ENCODE peak calls at places on chromosomes 4 and X, in four cellular contexts. G is upper lobe of right lung, U is NCI-H1105 treated with DMSO at 0.1 percent for 48 hours, T is choroid plexus epithelial cell. H is an unnamed sample.

GRCh38 chrX:54825716-54826428 is 18.3 kb downstream of the MAGED2 start:
- DNase-seq in G (no peak), U (no peak), T (no peak), H (no peak)

GRCh38 chr4:52868138-52868537 is 6.0 kb downstream of the RASL11B start:
- DNase-seq in G (peak; percentile 63), U (no peak), T (peak; percentile 22), H (peak; percentile 84)

GRCh38 chr4:53098681-53099121 is 236.6 kb downstream of the RASL11B start:
- DNase-seq in G (no peak), U (no peak), T (peak; percentile 63), H (no peak)

GRCh38 chrX:14712096-14712495 is 160.8 kb downstream of the FANCB start:
- DNase-seq in G (no peak), U (no peak), T (peak; percentile 28), H (no peak)

GRCh38 chrX:135086197-135086854 is 34.0 kb downstream of the ETDB start:
- DNase-seq in G (no peak), U (peak; percentile 48), T (peak; percentile 77), H (peak; percentile 6)

GRCh38 chr4:5373327-5373726 is 322.0 kb downstream of the STK32B start:
- DNase-seq in G (no peak), U (no peak), T (no peak), H (no peak)

GRCh38 chrX:66635360-66635759 is 3.5 kb downstream of the EDA2R start:
- DNase-seq in G (no peak), U (no peak), T (peak; percentile 86), H (peak; percentile 11)

GRCh38 chr4:91914176-91914804 is 389.5 kb upstream of the GRID2 start:
- DNase-seq in G (no peak), U (no peak), T (no peak), H (no peak)

GRCh38 chr4:71259305-71259704 is 79.5 kb upstream of the SLC4A4 start:
- DNase-seq in G (no peak), U (no peak), T (no peak), H (no peak)

GRCh38 chrX:103688949-103689348 is 2.5 kb upstream of the MORF4L2 start:
- DNase-seq in G (no peak), U (peak; percentile 49), T (peak; percentile 58), H (no peak)

GRCh38 chrX:53284684-53285447 is 3.5 kb upstream of the IQSEC2 start:
- DNase-seq in G (peak; percentile 74), U (peak; percentile 13), T (peak; percentile 43), H (peak; percentile 48)

GRCh38 chrX:95911062-95911461 is 773.6 kb upstream of the DIAPH2 start:
- DNase-seq in G (no peak), U (no peak), T (no peak), H (no peak)

GRCh38 chrX:19682712-19683331 is 167.5 kb upstream of the MAP3K15 start:
- DNase-seq in G (peak; percentile 61), U (no peak), T (peak; percentile 96), H (peak; percentile 42)

GRCh38 chr4:165986956-165987698 is 114.1 kb downstream of the TLL1 start:
- DNase-seq in G (no peak), U (no peak), T (no peak), H (no peak)

GRCh38 chrX:132204629-132205028 is 14.6 kb downstream of the RAP2C start:
- DNase-seq in G (no peak), U (no peak), T (no peak), H (no peak)

GRCh38 chr4:122797405-122798094 is 29.1 kb upstream of the FGF2 start:
- DNase-seq in G (no peak), U (no peak), T (no peak), H (no peak)

GRCh38 chrX:7927259-7928167 is at the start of gene PNPLA4:
- DNase-seq in G (peak; percentile 93), U (no peak), T (peak; percentile 80), H (peak; percentile 81)

GRCh38 chr4:140049924-140050681 is 103.9 kb downstream of the MAML3 start:
- DNase-seq in G (no peak), U (peak; percentile 64), T (peak; percentile 70), H (no peak)

GRCh38 chr4:46123872-46124755 is at the start of gene GABRG1:
- DNase-seq in G (peak; percentile 33), U (peak; percentile 86), T (no peak), H (peak; percentile 26)

GRCh38 chr4:21801661-21802355 is 146.8 kb downstream of the KCNIP4 start:
- DNase-seq in G (no peak), U (no peak), T (peak; percentile 67), H (no peak)

GRCh38 chr4:108168213-108168671 is 490 bp downstream of the LEF1 start:
- DNase-seq in G (no peak), U (no peak), T (peak; percentile 47), H (no peak)

GRCh38 chrX:82748901-82749505 is 759.1 kb upstream of the POU3F4 start:
- DNase-seq in G (no peak), U (no peak), T (no peak), H (no peak)

GRCh38 chrX:32195611-32196010 is 1015.7 kb downstream of the DMD start:
- DNase-seq in G (no peak), U (no peak), T (no peak), H (no peak)

GRCh38 chr4:78737020-78737419 is 39.1 kb upstream of the BMP2K start:
- DNase-seq in G (no peak), U (no peak), T (no peak), H (no peak)

GRCh38 chrX:71532078-71532752 is 689 bp upstream of the OGT start:
- DNase-seq in G (no peak), U (no peak), T (peak; percentile 44), H (no peak)

GRCh38 chrX:45767021-45767491 is 566.4 kb upstream of the DIPK2B start:
- DNase-seq in G (no peak), U (no peak), T (peak; percentile 71), H (no peak)

GRCh38 chr4:151766691-151767090 is 5.9 kb upstream of the GATB start:
- DNase-seq in G (no peak), U (no peak), T (no peak), H (no peak)

GRCh38 chr4:22192302-22192645 is 243.7 kb upstream of the KCNIP4 start:
- DNase-seq in G (no peak), U (no peak), T (no peak), H (no peak)

GRCh38 chrX:115960440-115961084 is 210.0 kb upstream of the AGTR2 start:
- DNase-seq in G (no peak), U (no peak), T (no peak), H (no peak)

GRCh38 chr4:576991-577498 is 950 bp upstream of the TMEM271 start:
- DNase-seq in G (no peak), U (no peak), T (no peak), H (no peak)

GRCh38 chr4:55397521-55398321 is 2.0 kb downstream of the TMEM165 start:
- DNase-seq in G (no peak), U (peak; percentile 23), T (peak; percentile 88), H (no peak)

GRCh38 chrX:139834879-139835278 is 98.0 kb downstream of the ATP11C start:
- DNase-seq in G (no peak), U (no peak), T (no peak), H (no peak)

GRCh38 chrX:39162322-39162721 is 361.1 kb downstream of the MID1IP1 start:
- DNase-seq in G (peak; percentile 67), U (no peak), T (no peak), H (no peak)

GRCh38 chrX:11893933-11894710 is 136.1 kb downstream of the MSL3 start:
- DNase-seq in G (no peak), U (no peak), T (no peak), H (no peak)

GRCh38 chrX:147735364-147735763 is 176.4 kb upstream of the FMR1 start:
- DNase-seq in G (no peak), U (no peak), T (no peak), H (no peak)

GRCh38 chrX:75544760-75545159 is 21.9 kb upstream of the ZDHHC15 start:
- DNase-seq in G (no peak), U (no peak), T (no peak), H (no peak)

GRCh38 chr4:31383767-31384166 is 663.6 kb downstream of the PCDH7 start:
- DNase-seq in G (no peak), U (no peak), T (no peak), H (no peak)

GRCh38 chr4:10753856-10754384 is 69.4 kb upstream of the CLNK start:
- DNase-seq in G (no peak), U (no peak), T (no peak), H (no peak)

GRCh38 chrX:100687546-100687945 is 43.5 kb downstream of the SRPX2 start:
- DNase-seq in G (no peak), U (no peak), T (no peak), H (no peak)